ENCODE peak calls at places on chromosomes 2 and 18, in eight cellular contexts. J is CD8-positive, alpha-beta memory T cell; N is B cell; L is heart left ventricle; F is heart right ventricle; D is T-helper 2 cell; T is AG10803; C is epithelial cell of esophagus. Y is an unnamed sample.

GRCh38 chr2:26412091-26412673 is 10.5 kb downstream of the DRC1 start:
- DNase-seq in L (no peak), T (no peak), J (no peak), C (no peak), D (peak), N (no peak), F (no peak), Y (no peak)

GRCh38 chr2:179031731-179032408 is 18.1 kb downstream of the CCDC141 start:
- DNase-seq in L (no peak), C (no peak), F (no peak), D (peak), J (peak), N (peak), T (peak), Y (no peak)

GRCh38 chr2:177051278-177051677 is 161.3 kb upstream of the HNRNPA3 start:
- DNase-seq in D (no peak), N (no peak), F (no peak), J (no peak), T (no peak), C (no peak), L (no peak), Y (no peak)

GRCh38 chr2:30293303-30293912 is 62.1 kb downstream of the LBH start:
- DNase-seq in D (no peak), F (no peak), J (no peak), T (peak), L (no peak), N (peak), C (peak), Y (no peak)

GRCh38 chr2:32856891-32857290 is 89.9 kb upstream of the LTBP1 start:
- DNase-seq in D (no peak), T (no peak), J (no peak), N (no peak), C (no peak), F (no peak), L (no peak), Y (no peak)

GRCh38 chr2:105814291-105814940 is 69.7 kb downstream of the NCK2 start:
- DNase-seq in F (no peak), T (peak), C (peak), D (no peak), N (no peak), J (no peak), L (no peak), Y (no peak)

GRCh38 chr2:642431-642815 is 34.8 kb downstream of the TMEM18 start:
- DNase-seq in D (no peak), C (no peak), J (no peak), N (no peak), T (no peak), L (peak), F (no peak), Y (no peak)

GRCh38 chr2:174340400-174341300 is 5.9 kb downstream of the SP9 start:
- DNase-seq in T (no peak), F (no peak), C (no peak), D (no peak), J (no peak), N (peak), L (no peak), Y (no peak)

GRCh38 chr2:236054661-236055060 is 113.5 kb downstream of the GBX2 start:
- DNase-seq in T (no peak), J (no peak), N (no peak), F (no peak), D (no peak), C (no peak), L (no peak), Y (no peak)

GRCh38 chr2:236180501-236180816 is 12.3 kb upstream of the GBX2 start:
- DNase-seq in J (no peak), D (no peak), T (no peak), C (no peak), N (no peak), F (no peak), L (no peak), Y (no peak)

GRCh38 chr2:168773719-168774521 is 28.5 kb upstream of the NOSTRIN start:
- DNase-seq in N (peak), D (peak), F (peak), J (no peak), L (peak), C (peak), T (peak), Y (peak)

GRCh38 chr2:22893773-22894517 is 491.0 kb upstream of the KLHL29 start:
- DNase-seq in F (no peak), J (no peak), T (no peak), L (no peak), N (no peak), D (no peak), C (no peak), Y (no peak)

GRCh38 chr2:70684846-70685622 is 83.0 kb downstream of the ADD2 start:
- DNase-seq in D (no peak), T (no peak), J (no peak), L (no peak), F (no peak), C (no peak), N (no peak), Y (no peak)

GRCh38 chr2:41194235-41194634 is 742.3 kb upstream of the SLC8A1 start:
- DNase-seq in T (peak), J (no peak), F (peak), D (no peak), N (no peak), L (peak), C (no peak), Y (no peak)

GRCh38 chr2:234973008-234973407 is 21.2 kb downstream of the SH3BP4 start:
- DNase-seq in J (no peak), D (no peak), F (no peak), N (no peak), C (peak), L (no peak), T (no peak), Y (no peak)

GRCh38 chr2:165563468-165564225 is 94.1 kb downstream of the CSRNP3 start:
- DNase-seq in D (peak), T (no peak), F (no peak), L (no peak), J (no peak), C (no peak), N (no peak), Y (no peak)

GRCh38 chr2:96878796-96879544 is 9.1 kb upstream of the SEMA4C start:
- DNase-seq in N (no peak), L (no peak), D (no peak), C (no peak), F (no peak), J (no peak), T (no peak), Y (no peak)

GRCh38 chr2:52810460-52810859 is 957.1 kb upstream of the CHAC2 start:
- DNase-seq in T (peak), L (no peak), J (no peak), F (no peak), N (no peak), D (peak), C (peak), Y (no peak)

GRCh38 chr2:178523596-178524134 is 43.4 kb downstream of the PLEKHA3 start:
- DNase-seq in N (peak), T (no peak), L (no peak), F (no peak), D (no peak), J (no peak), C (peak), Y (no peak)

GRCh38 chr2:165837122-165837521 is 43.1 kb upstream of the GALNT3 start:
- DNase-seq in N (no peak), J (no peak), D (no peak), T (peak), L (no peak), C (peak), F (no peak), Y (no peak)

GRCh38 chr2:128446049-128446811 is 127.6 kb upstream of the HS6ST1 start:
- DNase-seq in J (no peak), T (no peak), D (no peak), L (no peak), N (no peak), C (no peak), F (no peak), Y (no peak)

GRCh38 chr2:64036343-64036742 is 17.1 kb upstream of the VPS54 start:
- DNase-seq in F (no peak), T (peak), C (peak), D (peak), L (no peak), N (no peak), J (peak), Y (no peak)

GRCh38 chr2:30368258-30368657 is 78.8 kb upstream of the LCLAT1 start:
- DNase-seq in J (no peak), L (no peak), T (peak), C (no peak), N (no peak), D (no peak), F (no peak), Y (no peak)

GRCh38 chr2:28352104-28352503 is 40.6 kb upstream of the FOSL2 start:
- DNase-seq in J (no peak), N (no peak), C (no peak), D (no peak), L (no peak), F (no peak), T (no peak), Y (no peak)

GRCh38 chr2:182715121-182715895 is 749 bp upstream of the DNAJC10 start:
- DNase-seq in J (no peak), N (no peak), D (no peak), L (no peak), T (peak), F (no peak), C (peak), Y (no peak)

GRCh38 chr2:4930704-4931103 is 761.5 kb upstream of the SOX11 start:
- DNase-seq in C (no peak), F (no peak), D (no peak), N (no peak), J (no peak), T (no peak), L (no peak), Y (no peak)

GRCh38 chr18:10953672-10954071 is 195.7 kb downstream of the PIEZO2 start:
- DNase-seq in T (no peak), D (no peak), F (no peak), L (no peak), N (no peak), J (no peak), C (no peak), Y (no peak)

Y was measured in substantia nigra.